ENCODE peak calls at places on chromosomes 5 and 9, in eight cellular contexts. O is central memory CD4-positive, alpha-beta T cell; G is LHCN-M2; X is NCI-H1417; E is adrenal gland; C is nephron progenitor cell; A is cardiac septum; Q is Right ventricle myocardium inferior. V is an unnamed sample.

GRCh38 chr9:114138537-114138936 is 16.8 kb upstream of the COL27A1 start:
- DNase-seq in Q (no peak), A (no peak), X (no peak), C (no peak), O (no peak), E (peak; percentile 57), G (no peak), V (no peak)

GRCh38 chr5:37208883-37209808 is 40.0 kb downstream of the CPLANE1 start:
- DNase-seq in G (peak; percentile 68), X (no peak), E (peak; percentile 61), A (no peak), C (no peak), O (peak; percentile 18), Q (no peak), V (peak; percentile 32)

GRCh38 chr5:126454081-126454480 is 30.9 kb downstream of the GRAMD2B start:
- DNase-seq in O (no peak), Q (peak; percentile 67), G (no peak), C (no peak), E (peak; percentile 61), A (no peak), X (no peak), V (peak; percentile 48)

GRCh38 chr5:14879985-14880589 is 8.5 kb upstream of the ANKH start:
- DNase-seq in A (no peak), Q (no peak), X (no peak), C (no peak), G (peak; percentile 15), O (no peak), E (no peak), V (no peak)

GRCh38 chr5:140221697-140222223 is 46.8 kb downstream of the CYSTM1 start:
- DNase-seq in Q (no peak), C (no peak), G (peak; percentile 90), E (no peak), O (no peak), X (no peak), A (no peak), V (no peak)

GRCh38 chr5:83058718-83059117 is 18.5 kb downstream of the TMEM167A start:
- DNase-seq in Q (no peak), E (no peak), C (no peak), X (no peak), O (no peak), G (no peak), A (no peak), V (no peak)

GRCh38 chr5:24163091-24163490 is 481.7 kb downstream of the CDH10 start:
- DNase-seq in A (no peak), E (no peak), G (no peak), C (no peak), O (no peak), Q (no peak), X (no peak), V (no peak)

GRCh38 chr5:160064441-160064840 is 54.8 kb downstream of the PWWP2A start:
- DNase-seq in Q (no peak), E (peak; percentile 72), X (no peak), C (no peak), A (no peak), G (no peak), O (no peak), V (peak; percentile 26)

GRCh38 chr9:124863371-124863831 is 1.5 kb downstream of the ARPC5L start:
- DNase-seq in G (no peak), X (no peak), C (no peak), A (no peak), O (no peak), Q (no peak), E (no peak), V (no peak)

GRCh38 chr9:81649475-81649874 is 39.9 kb downstream of the TLE1 start:
- DNase-seq in O (no peak), X (peak; percentile 27), A (no peak), C (no peak), G (no peak), E (no peak), Q (no peak), V (no peak)

GRCh38 chr5:153562189-153562588 is 71.7 kb downstream of the GRIA1 start:
- DNase-seq in C (no peak), E (no peak), Q (no peak), G (peak; percentile 80), X (no peak), A (no peak), O (no peak), V (no peak)

GRCh38 chr5:30959238-30959637 is 234.2 kb upstream of the CDH6 start:
- DNase-seq in A (no peak), G (no peak), Q (no peak), E (no peak), X (no peak), O (no peak), C (no peak), V (no peak)

GRCh38 chr9:82234160-82234943 is 245.8 kb downstream of the SPATA31D1 start:
- DNase-seq in O (no peak), X (no peak), G (no peak), Q (no peak), A (no peak), C (no peak), E (no peak), V (no peak)

GRCh38 chr9:101376117-101376866 is 8.5 kb downstream of the BAAT start:
- DNase-seq in Q (no peak), G (peak; percentile 59), O (no peak), C (no peak), E (no peak), X (no peak), A (no peak), V (no peak)

GRCh38 chr5:42837601-42838000 is 25.9 kb upstream of the SELENOP start:
- DNase-seq in G (no peak), A (no peak), O (no peak), C (no peak), E (no peak), Q (no peak), X (no peak), V (no peak)

GRCh38 chr5:89350684-89351083 is 467.7 kb upstream of the MEF2C start:
- DNase-seq in O (no peak), G (no peak), E (no peak), Q (no peak), A (no peak), X (no peak), C (no peak), V (no peak)

GRCh38 chr9:86424246-86424891 is 70.2 kb upstream of the TUT7 start:
- DNase-seq in X (no peak), G (peak; percentile 55), A (no peak), O (no peak), Q (no peak), E (no peak), C (no peak), V (no peak)

GRCh38 chr9:136247947-136248637 is 2.5 kb upstream of the QSOX2 start:
- DNase-seq in X (no peak), A (no peak), E (no peak), G (no peak), O (no peak), C (no peak), Q (peak; percentile 53), V (no peak)

GRCh38 chr5:14476791-14477435 is 104.7 kb upstream of the OTULINL start:
- DNase-seq in A (no peak), X (no peak), Q (no peak), C (no peak), O (no peak), G (peak; percentile 71), E (no peak), V (no peak)

GRCh38 chr5:134626369-134627014 is 6.1 kb downstream of the SAR1B start:
- DNase-seq in G (no peak), X (no peak), O (no peak), C (no peak), E (no peak), A (no peak), Q (no peak), V (no peak)

GRCh38 chr5:137504916-137505315 is 5.8 kb upstream of the SPOCK1 start:
- DNase-seq in O (no peak), E (no peak), G (no peak), Q (no peak), X (no peak), A (no peak), C (no peak), V (no peak)

GRCh38 chr9:113955076-113955752 is 79.1 kb downstream of the ZNF618 start:
- DNase-seq in E (peak; percentile 56), C (no peak), O (no peak), G (peak; percentile 83), X (no peak), Q (no peak), A (no peak), V (no peak)

GRCh38 chr9:27124151-27124550 is 15.1 kb downstream of the TEK start:
- DNase-seq in G (peak; percentile 63), Q (no peak), X (no peak), A (no peak), E (no peak), C (no peak), O (no peak), V (no peak)

GRCh38 chr9:133974631-133975341 is 17.3 kb downstream of the VAV2 start:
- DNase-seq in A (no peak), X (no peak), Q (peak; percentile 48), G (no peak), O (no peak), C (no peak), E (peak; percentile 93), V (no peak)

GRCh38 chr5:143386725-143387124 is 16.8 kb downstream of the NR3C1 start:
- DNase-seq in A (no peak), O (no peak), Q (no peak), E (no peak), X (no peak), G (peak; percentile 84), C (no peak), V (no peak)

GRCh38 chr5:174198541-174198940 is 153.0 kb downstream of the NSG2 start:
- DNase-seq in G (no peak), A (no peak), E (peak; percentile 65), Q (no peak), X (no peak), C (no peak), O (no peak), V (no peak)

GRCh38 chr9:7721291-7721690 is 78.3 kb downstream of the DMAC1 start:
- DNase-seq in C (no peak), X (no peak), E (no peak), O (no peak), A (no peak), G (no peak), Q (no peak), V (no peak)

GRCh38 chr5:157858527-157859226 is at the start of gene CLINT1:
- DNase-seq in O (peak; percentile 83), Q (peak; percentile 98), E (peak; percentile 95), X (peak; percentile 77), C (peak; percentile 91), G (peak; percentile 84), A (peak; percentile 97), V (peak; percentile 94)

GRCh38 chr5:52989781-52990530 is 804 bp downstream of the ITGA2 start:
- DNase-seq in E (peak; percentile 67), O (peak; percentile 15), Q (no peak), G (peak; percentile 57), X (peak; percentile 36), A (no peak), C (peak; percentile 39), V (peak; percentile 22)

GRCh38 chr5:82257247-82257646 is 20.9 kb downstream of the RPS23 start:
- DNase-seq in C (no peak), E (no peak), X (no peak), A (no peak), G (no peak), O (no peak), Q (no peak), V (no peak)

GRCh38 chr9:81314525-81314924 is 374.8 kb downstream of the TLE1 start:
- DNase-seq in O (no peak), G (no peak), C (no peak), E (peak; percentile 92), A (no peak), X (no peak), Q (no peak), V (no peak)

GRCh38 chr5:28328691-28329090 is 1290.3 kb upstream of the CDH9 start:
- DNase-seq in Q (no peak), C (no peak), O (no peak), G (peak; percentile 67), E (no peak), X (no peak), A (no peak), V (no peak)